ENCODE peak calls at places on chromosome 13, in five cellular contexts. A is Calu3, C is kidney, W is prostate gland, L is non-pigmented ciliary epithelial cell. R is an unnamed sample.

GRCh38 chr13:61170791-61171330 is 244.8 kb downstream of the PCDH20 start:
- DNase-seq in L (no peak), A (no peak), W (no peak), C (peak), R (peak)

GRCh38 chr13:99307247-99307646 is at the start of gene GPR183:
- DNase-seq in A (no peak), L (no peak), W (no peak), C (no peak), R (no peak)

GRCh38 chr13:37175996-37176395 is 70.5 kb upstream of the CSNK1A1L start:
- DNase-seq in W (no peak), C (no peak), A (no peak), L (peak), R (no peak)

GRCh38 chr13:100409132-100409531 is 179.5 kb downstream of the GGACT start:
- DNase-seq in A (no peak), C (no peak), L (no peak), W (no peak), R (no peak)

GRCh38 chr13:75685239-75685697 is 49.1 kb downstream of the LMO7 start:
- DNase-seq in A (no peak), L (peak), W (peak), C (no peak), R (no peak)

GRCh38 chr13:42968906-42969305 is 23.1 kb downstream of the EPSTI1 start:
- DNase-seq in A (peak), L (no peak), W (peak), C (no peak), R (peak)

GRCh38 chr13:93867481-93867880 is 612.0 kb downstream of the DCT start:
- DNase-seq in W (no peak), L (no peak), A (no peak), C (no peak), R (no peak)

GRCh38 chr13:70668293-70668692 is 560.0 kb upstream of the KLHL1 start:
- DNase-seq in A (peak), W (no peak), C (no peak), L (no peak), R (no peak)

GRCh38 chr13:113049981-113050380 is 55.6 kb upstream of the F7 start:
- DNase-seq in C (no peak), L (no peak), W (no peak), A (no peak), R (no peak)

GRCh38 chr13:28470286-28470685 is 24.6 kb downstream of the FLT1 start:
- DNase-seq in W (no peak), A (no peak), C (no peak), L (no peak), R (no peak)

GRCh38 chr13:75357576-75358295 is 124.2 kb downstream of the TBC1D4 start:
- DNase-seq in L (no peak), A (peak), C (no peak), W (no peak), R (peak)

GRCh38 chr13:73268306-73268705 is 209.5 kb downstream of the KLF5 start:
- DNase-seq in C (no peak), L (no peak), A (no peak), W (no peak), R (peak)

GRCh38 chr13:112619730-112620639 is 32.0 kb upstream of the TUBGCP3 start:
- DNase-seq in C (peak), A (no peak), W (no peak), L (no peak), R (peak)

GRCh38 chr13:40609972-40610726 is 56.3 kb downstream of the FOXO1 start:
- DNase-seq in C (no peak), L (no peak), W (no peak), A (no peak), R (no peak)

GRCh38 chr13:24984134-24984533 is 111.8 kb upstream of the PABPC3 start:
- DNase-seq in A (no peak), W (no peak), L (no peak), C (no peak), R (no peak)

GRCh38 chr13:31773538-31773937 is 34.2 kb downstream of the RXFP2 start:
- DNase-seq in A (no peak), L (peak), W (no peak), C (no peak), R (no peak)

GRCh38 chr13:99870541-99870940 is 101.0 kb downstream of the ZIC5 start:
- DNase-seq in A (no peak), W (no peak), C (no peak), L (no peak), R (peak)

GRCh38 chr13:113671066-113672001 is 4.3 kb downstream of the GRK1 start:
- DNase-seq in C (peak), L (no peak), W (no peak), A (no peak), R (no peak)

GRCh38 chr13:112067121-112067741 is at the start of gene SOX1:
- DNase-seq in W (no peak), A (no peak), C (no peak), L (no peak), R (peak)

GRCh38 chr13:79447741-79448140 is 33.2 kb upstream of the NDFIP2 start:
- DNase-seq in W (no peak), A (no peak), L (no peak), C (no peak), R (no peak)